ENCODE peak calls at places on chromosomes 13 and 19, in ten cellular contexts. Y, C, R, W, S, Z, U, P, A and H are unnamed samples.

GRCh38 chr13:82797876-82798275 is 1084.4 kb downstream of the SLITRK1 start:
- DNase-seq in Y (no peak), C (no peak), R (no peak), W (no peak), S (no peak), Z (no peak), U (no peak), P (no peak), A (no peak), H (no peak)

GRCh38 chr13:100063333-100063732 is 25.6 kb upstream of the PCCA start:
- DNase-seq in Y (no peak), C (no peak), R (peak), W (no peak), S (no peak), Z (no peak), U (no peak), P (no peak), A (no peak), H (no peak)

GRCh38 chr19:6740589-6741348 is 1.3 kb downstream of the TRIP10 start:
- DNase-seq in Y (peak), C (no peak), R (no peak), W (peak), S (peak), Z (no peak), U (no peak), P (peak), A (peak), H (peak)

GRCh38 chr19:55902080-55902751 is 29.9 kb downstream of the NLRP13 start:
- DNase-seq in Y (no peak), C (no peak), R (no peak), W (no peak), S (no peak), Z (no peak), U (no peak), P (no peak), A (no peak), H (no peak)

GRCh38 chr19:9171393-9171991 is 7.3 kb upstream of the OR7D2 start:
- DNase-seq in Y (no peak), C (no peak), R (peak), W (no peak), S (no peak), Z (no peak), U (no peak), P (no peak), A (no peak), H (no peak)

GRCh38 chr13:48808689-48809088 is 155.0 kb downstream of the CYSLTR2 start:
- DNase-seq in Y (no peak), C (no peak), R (peak), W (no peak), S (no peak), Z (no peak), U (no peak), P (no peak), A (no peak), H (no peak)

GRCh38 chr13:80166352-80166751 is 174.6 kb downstream of the SPRY2 start:
- DNase-seq in Y (no peak), C (no peak), R (peak), W (no peak), S (no peak), Z (no peak), U (no peak), P (no peak), A (no peak), H (no peak)

GRCh38 chr19:38805180-38805579 is 7.6 kb downstream of the LGALS4 start:
- DNase-seq in Y (no peak), C (no peak), R (no peak), W (no peak), S (no peak), Z (no peak), U (no peak), P (no peak), A (no peak), H (no peak)

GRCh38 chr19:3062165-3063105 is at the start of gene TLE5:
- DNase-seq in Y (no peak), C (no peak), R (peak), W (peak), S (peak), Z (peak), U (no peak), P (peak), A (peak), H (no peak)

GRCh38 chr19:5262721-5263120 is 77.9 kb downstream of the PTPRS start:
- DNase-seq in Y (no peak), C (no peak), R (no peak), W (no peak), S (no peak), Z (no peak), U (no peak), P (no peak), A (no peak), H (no peak)

GRCh38 chr13:109790951-109791605 is 4.7 kb upstream of the IRS2 start:
- DNase-seq in Y (no peak), C (no peak), R (peak), W (no peak), S (peak), Z (no peak), U (no peak), P (peak), A (no peak), H (peak)

GRCh38 chr13:51861728-51862300 is at the start of gene CCDC70:
- DNase-seq in Y (no peak), C (no peak), R (peak), W (no peak), S (no peak), Z (no peak), U (no peak), P (no peak), A (no peak), H (no peak)

GRCh38 chr19:47100290-47100689 is 13.3 kb downstream of the ZC3H4 start:
- DNase-seq in Y (no peak), C (no peak), R (no peak), W (no peak), S (no peak), Z (no peak), U (no peak), P (no peak), A (no peak), H (no peak)

GRCh38 chr13:26561636-26562537 is 4.4 kb downstream of the WASF3 start:
- DNase-seq in Y (no peak), C (no peak), R (peak), W (no peak), S (peak), Z (no peak), U (no peak), P (no peak), A (no peak), H (no peak)

GRCh38 chr13:40460116-40460515 is 206.3 kb downstream of the FOXO1 start:
- DNase-seq in Y (no peak), C (no peak), R (no peak), W (no peak), S (no peak), Z (no peak), U (no peak), P (no peak), A (no peak), H (no peak)

GRCh38 chr19:33280351-33280921 is 21.9 kb downstream of the CEBPA start:
- DNase-seq in Y (no peak), C (no peak), R (no peak), W (peak), S (no peak), Z (no peak), U (no peak), P (no peak), A (peak), H (no peak)

GRCh38 chr13:49561064-49561410 is 24.3 kb downstream of the RCBTB1 start:
- DNase-seq in Y (no peak), C (no peak), R (peak), W (no peak), S (peak), Z (no peak), U (no peak), P (no peak), A (no peak), H (no peak)

GRCh38 chr13:57630661-57631606 is 610 bp upstream of the PCDH17 start:
- DNase-seq in Y (no peak), C (no peak), R (no peak), W (peak), S (peak), Z (peak), U (peak), P (peak), A (no peak), H (peak)

GRCh38 chr13:73657821-73658540 is 476.2 kb downstream of the KLF12 start:
- DNase-seq in Y (no peak), C (peak), R (peak), W (no peak), S (no peak), Z (peak), U (peak), P (no peak), A (no peak), H (no peak)

GRCh38 chr19:16566161-16566560 is 6.1 kb downstream of the SLC35E1 start:
- DNase-seq in Y (no peak), C (no peak), R (no peak), W (no peak), S (no peak), Z (peak), U (no peak), P (no peak), A (peak), H (no peak)

GRCh38 chr13:102903659-102904407 is 58.0 kb downstream of the ERCC5 start:
- DNase-seq in Y (no peak), C (no peak), R (peak), W (no peak), S (peak), Z (no peak), U (no peak), P (no peak), A (no peak), H (no peak)

GRCh38 chr13:98972627-98973026 is 5.2 kb downstream of the DOCK9 start:
- DNase-seq in Y (no peak), C (no peak), R (peak), W (no peak), S (no peak), Z (no peak), U (no peak), P (no peak), A (no peak), H (peak)

GRCh38 chr13:75432045-75432444 is 49.9 kb downstream of the TBC1D4 start:
- DNase-seq in Y (no peak), C (no peak), R (peak), W (no peak), S (peak), Z (no peak), U (no peak), P (no peak), A (no peak), H (no peak)

GRCh38 chr19:3968556-3969434 is 2.1 kb downstream of the DAPK3 start:
- DNase-seq in Y (peak), C (peak), R (peak), W (no peak), S (peak), Z (peak), U (no peak), P (peak), A (no peak), H (peak)

GRCh38 chr19:56507446-56508281 is at the start of gene ZNF471:
- DNase-seq in Y (peak), C (peak), R (peak), W (peak), S (peak), Z (peak), U (peak), P (no peak), A (peak), H (peak)

GRCh38 chr13:29817604-29818378 is 32.6 kb downstream of the UBL3 start:
- DNase-seq in Y (no peak), C (no peak), R (no peak), W (peak), S (peak), Z (no peak), U (no peak), P (no peak), A (no peak), H (no peak)

GRCh38 chr13:23963184-23963931 is 66.1 kb upstream of the C1QTNF9B start:
- DNase-seq in Y (no peak), C (no peak), R (no peak), W (no peak), S (no peak), Z (no peak), U (no peak), P (no peak), A (no peak), H (no peak)

GRCh38 chr19:15534957-15535864 is 26.9 kb downstream of the CYP4F22 start:
- DNase-seq in Y (no peak), C (no peak), R (no peak), W (no peak), S (no peak), Z (no peak), U (no peak), P (no peak), A (peak), H (no peak)

GRCh38 chr13:106561551-106562170 is 6.3 kb downstream of the ARGLU1 start:
- DNase-seq in Y (no peak), C (no peak), R (peak), W (peak), S (peak), Z (no peak), U (no peak), P (no peak), A (peak), H (no peak)

GRCh38 chr13:20127263-20127562 is 33.6 kb downstream of the GJA3 start:
- DNase-seq in Y (no peak), C (no peak), R (no peak), W (no peak), S (peak), Z (no peak), U (no peak), P (no peak), A (no peak), H (no peak)

GRCh38 chr13:93603043-93603442 is 376.4 kb downstream of the GPC6 start:
- DNase-seq in Y (no peak), C (peak), R (peak), W (no peak), S (no peak), Z (no peak), U (no peak), P (no peak), A (no peak), H (no peak)

GRCh38 chr19:46239193-46239767 is 9.7 kb downstream of the IGFL1 start:
- DNase-seq in Y (no peak), C (no peak), R (no peak), W (no peak), S (no peak), Z (no peak), U (no peak), P (no peak), A (no peak), H (no peak)

GRCh38 chr19:48991011-48991609 is 2.0 kb downstream of the GYS1 start:
- DNase-seq in Y (no peak), C (no peak), R (no peak), W (no peak), S (no peak), Z (no peak), U (no peak), P (no peak), A (no peak), H (no peak)

GRCh38 chr13:59318320-59318930 is 845.3 kb downstream of the DIAPH3 start:
- DNase-seq in Y (peak), C (no peak), R (peak), W (peak), S (peak), Z (peak), U (peak), P (peak), A (peak), H (peak)

GRCh38 chr13:98761126-98761978 is 8.9 kb upstream of the SLC15A1 start:
- DNase-seq in Y (no peak), C (no peak), R (peak), W (peak), S (no peak), Z (peak), U (no peak), P (no peak), A (no peak), H (no peak)

GRCh38 chr13:112368883-112369282 is 7.3 kb upstream of the SPACA7 start:
- DNase-seq in Y (no peak), C (no peak), R (no peak), W (no peak), S (no peak), Z (no peak), U (no peak), P (no peak), A (no peak), H (no peak)

GRCh38 chr13:99103536-99103935 is 97.1 kb upstream of the UBAC2 start:
- DNase-seq in Y (no peak), C (no peak), R (peak), W (no peak), S (peak), Z (no peak), U (no peak), P (no peak), A (no peak), H (peak)

GRCh38 chr13:105972811-105973590 is 562.5 kb downstream of the EFNB2 start:
- DNase-seq in Y (no peak), C (no peak), R (no peak), W (no peak), S (no peak), Z (no peak), U (no peak), P (no peak), A (no peak), H (no peak)